ENCODE peak calls at places on chromosomes 12 and 14, in eight cellular contexts. C, D, N, P, Q, L, W and E are unnamed samples.

GRCh38 chr12:96425973-96426372 is 25.7 kb upstream of the CDK17 start:
- DNase-seq in C (peak; percentile 24), D (peak; percentile 61), N (no peak), P (no peak), Q (no peak), L (no peak), W (peak; percentile 43), E (no peak)

GRCh38 chr12:20492251-20492728 is 124.0 kb downstream of the PDE3A start:
- DNase-seq in C (peak; percentile 70), D (peak; percentile 76), N (peak; percentile 5), P (peak; percentile 67), Q (no peak), L (no peak), W (peak; percentile 58), E (no peak)

GRCh38 chr12:72792889-72793288 is 520.7 kb downstream of the TRHDE start:
- DNase-seq in C (no peak), D (no peak), N (no peak), P (no peak), Q (no peak), L (no peak), W (no peak), E (no peak)

GRCh38 chr12:79685068-79685467 is 5.7 kb downstream of the PAWR start:
- DNase-seq in C (no peak), D (peak; percentile 76), N (no peak), P (no peak), Q (no peak), L (no peak), W (peak; percentile 86), E (no peak)

GRCh38 chr12:63945777-63946176 is 101.3 kb downstream of the SRGAP1 start:
- DNase-seq in C (no peak), D (no peak), N (no peak), P (no peak), Q (no peak), L (no peak), W (no peak), E (no peak)

GRCh38 chr12:59055204-59055839 is 135.0 kb upstream of the LRIG3 start:
- DNase-seq in C (no peak), D (peak; percentile 81), N (no peak), P (peak; percentile 78), Q (no peak), L (no peak), W (peak; percentile 69), E (peak; percentile 36)

GRCh38 chr14:34439090-34439489 is 22.9 kb downstream of the SPTSSA start:
- DNase-seq in C (no peak), D (no peak), N (no peak), P (no peak), Q (no peak), L (no peak), W (no peak), E (no peak)

GRCh38 chr14:65732112-65732511 is 319.6 kb downstream of the FUT8 start:
- DNase-seq in C (no peak), D (no peak), N (peak; percentile 55), P (no peak), Q (no peak), L (no peak), W (no peak), E (peak; percentile 67)

GRCh38 chr12:132481771-132482745 is 7.9 kb upstream of the FBRSL1 start:
- DNase-seq in C (no peak), D (no peak), N (no peak), P (no peak), Q (no peak), L (no peak), W (no peak), E (no peak)

GRCh38 chr14:90630407-90630806 is 185.8 kb downstream of the TTC7B start:
- DNase-seq in C (no peak), D (no peak), N (no peak), P (no peak), Q (no peak), L (no peak), W (no peak), E (peak; percentile 55)

GRCh38 chr14:43031598-43031997 is 1424.9 kb downstream of the LRFN5 start:
- DNase-seq in C (no peak), D (no peak), N (no peak), P (no peak), Q (no peak), L (no peak), W (no peak), E (no peak)

GRCh38 chr12:120468846-120469449 is 600 bp downstream of the SRSF9 start:
- DNase-seq in C (peak; percentile 25), D (peak; percentile 51), N (no peak), P (no peak), Q (no peak), L (no peak), W (no peak), E (no peak)

GRCh38 chr12:89551747-89552146 is 25.9 kb upstream of the POC1B start:
- DNase-seq in C (no peak), D (no peak), N (no peak), P (no peak), Q (no peak), L (no peak), W (no peak), E (no peak)

GRCh38 chr14:28779416-28779941 is 12.9 kb downstream of the FOXG1 start:
- DNase-seq in C (no peak), D (no peak), N (no peak), P (no peak), Q (no peak), L (no peak), W (no peak), E (no peak)

GRCh38 chr14:28780843-28781503 is 14.4 kb downstream of the FOXG1 start:
- DNase-seq in C (no peak), D (no peak), N (no peak), P (no peak), Q (no peak), L (peak; percentile 20), W (no peak), E (no peak)

GRCh38 chr14:28783593-28784143 is 17.1 kb downstream of the FOXG1 start:
- DNase-seq in C (no peak), D (no peak), N (no peak), P (no peak), Q (no peak), L (no peak), W (no peak), E (no peak)

GRCh38 chr14:28784262-28785021 is 17.9 kb downstream of the FOXG1 start:
- DNase-seq in C (no peak), D (no peak), N (no peak), P (no peak), Q (no peak), L (peak; percentile 21), W (no peak), E (no peak)

DNA sequence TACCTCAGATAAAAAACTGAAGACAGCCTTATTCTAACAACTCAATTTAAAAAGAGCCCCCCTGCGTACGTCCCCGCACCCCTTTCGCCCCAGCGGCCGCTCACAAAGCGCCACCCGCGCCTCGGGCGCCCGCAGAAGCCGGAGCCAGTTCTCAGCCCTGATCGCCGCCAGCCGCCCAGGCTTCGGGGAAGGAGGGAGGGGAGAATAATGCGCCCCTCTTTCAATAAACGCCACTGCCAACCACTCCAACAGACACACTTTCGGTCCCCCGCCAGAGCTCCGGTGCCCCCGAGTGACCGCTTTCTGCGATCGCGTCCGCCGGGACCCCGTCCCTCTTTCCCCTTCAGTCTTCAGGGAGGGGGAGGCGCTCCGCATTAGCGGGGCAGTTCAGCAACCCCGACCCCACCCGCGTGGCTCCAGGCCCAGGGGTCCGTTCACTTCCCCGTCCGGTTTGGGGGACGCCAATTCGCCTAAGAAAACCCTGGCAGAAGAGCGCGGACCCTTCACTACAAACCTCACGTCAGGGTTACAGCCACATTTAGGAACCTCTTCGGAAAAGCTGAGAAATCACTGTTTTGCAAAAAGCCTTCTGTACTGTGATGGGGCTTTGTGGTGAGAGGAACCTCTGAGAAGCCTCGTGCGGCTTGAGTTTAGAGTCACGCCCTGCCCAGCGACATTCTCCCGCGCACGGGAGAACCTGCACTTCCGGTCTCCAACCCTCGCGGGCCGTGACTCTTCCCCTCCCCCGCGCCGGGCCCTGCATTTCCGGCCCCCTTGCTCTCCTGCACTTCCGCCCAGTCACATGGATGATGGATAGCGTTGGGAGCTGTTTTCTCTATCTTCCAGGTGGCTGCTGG is 18.7 kb downstream of the FOXG1 start:
- DNase-seq in C (peak; percentile 35), D (peak; percentile 32), N (no peak), P (no peak), Q (no peak), L (peak; percentile 56), W (no peak), E (no peak)
- TF ChIP-seq EZH2 in C (peak; percentile 83), D (no peak), N (no peak), P (no peak), Q (no peak), L (peak; percentile 77), W (peak; percentile 78), E (no peak)

DNA sequence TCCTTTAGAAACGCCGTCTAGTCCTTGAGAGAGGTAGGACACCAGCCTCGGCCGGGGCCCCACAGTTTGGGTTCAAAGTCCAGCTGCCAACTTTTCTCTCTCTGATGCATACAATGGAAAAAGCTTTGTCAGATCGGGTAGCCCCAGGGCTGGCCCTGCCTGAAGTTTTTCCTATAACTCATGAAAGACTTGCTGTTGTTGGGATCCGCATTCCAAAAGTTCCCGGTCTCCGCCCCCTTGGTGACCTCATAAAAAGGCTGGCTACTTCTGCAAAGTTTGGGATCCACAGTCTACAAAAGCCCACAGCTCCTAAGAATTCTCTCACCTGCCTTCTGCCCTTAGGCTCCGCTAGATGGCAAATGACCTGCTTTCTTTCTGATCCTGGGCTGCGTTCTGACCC is 35.3 kb upstream of the CLEC6A start:
- DNase-seq in C (no peak), D (no peak), N (no peak), P (no peak), Q (no peak), L (no peak), W (no peak), E (no peak)
- TF ChIP-seq EZH2 in C (no peak), D (no peak), N (no peak), P (no peak), Q (no peak), L (no peak), W (no peak), E (no peak)

GRCh38 chr14:30874999-30875787 is 834 bp downstream of the COCH start:
- DNase-seq in C (peak; percentile 45), D (peak; percentile 10), N (no peak), P (no peak), Q (no peak), L (peak; percentile 50), W (no peak), E (no peak)
- TF ChIP-seq EZH2 in C (no peak), D (peak; percentile 70), N (no peak), P (no peak), Q (no peak), L (peak; percentile 35), W (peak; percentile 87), E (no peak)

GRCh38 chr12:52005903-52006703 is 643 bp upstream of the TAMALIN start:
- DNase-seq in C (no peak), D (no peak), N (peak; percentile 32), P (no peak), Q (no peak), L (peak; percentile 58), W (no peak), E (no peak)

GRCh38 chr12:52006726-52007157 is at the start of gene TAMALIN:
- DNase-seq in C (peak; percentile 83), D (peak; percentile 59), N (no peak), P (no peak), Q (no peak), L (peak; percentile 69), W (peak; percentile 26), E (no peak)

GRCh38 chr12:52009081-52009751 is 2.5 kb downstream of the TAMALIN start:
- DNase-seq in C (no peak), D (no peak), N (no peak), P (no peak), Q (no peak), L (no peak), W (no peak), E (no peak)

GRCh38 chr12:52007982-52008510 is 1.3 kb downstream of the TAMALIN start:
- DNase-seq in C (no peak), D (no peak), N (no peak), P (no peak), Q (no peak), L (no peak), W (no peak), E (no peak)

GRCh38 chr12:52007158-52007921 is 594 bp downstream of the TAMALIN start:
- DNase-seq in C (peak; percentile 34), D (peak; percentile 42), N (no peak), P (no peak), Q (no peak), L (peak; percentile 47), W (no peak), E (no peak)
- TF ChIP-seq EZH2 in C (no peak), D (peak; percentile 55), N (no peak), P (no peak), Q (no peak), L (peak; percentile 88), W (peak; percentile 97), E (no peak)